ENCODE peak calls at places on chromosomes 3 and 15, in eight cellular contexts. M is ovary, S is neural crest cell, W is T-helper 1 cell, Q is GM18507, I is endothelial cell of umbilical vein, B is substantia nigra, F is amniotic stem cell. U is an unnamed sample.

GRCh38 chr3:32569540-32570425 is 875 bp downstream of the DYNC1LI1 start:
- DNase-seq in M (peak; percentile 61), S (peak; percentile 50), W (peak; percentile 18), Q (no peak), I (peak; percentile 59), B (peak; percentile 31), F (no peak), U (peak; percentile 44)

GRCh38 chr3:113533534-113533892 is 1.2 kb downstream of the SIDT1 start:
- DNase-seq in M (no peak), S (no peak), W (peak; percentile 14), Q (no peak), I (no peak), B (no peak), F (no peak), U (no peak)

GRCh38 chr3:53661480-53661879 is 167.1 kb downstream of the CACNA1D start:
- DNase-seq in M (no peak), S (no peak), W (no peak), Q (no peak), I (no peak), B (no peak), F (no peak), U (no peak)

GRCh38 chr15:80201256-80202015 is 48.6 kb downstream of the FAH start:
- DNase-seq in M (no peak), S (no peak), W (no peak), Q (no peak), I (no peak), B (no peak), F (no peak), U (no peak)

GRCh38 chr3:70982274-70982673 is 601.3 kb downstream of the FOXP1 start:
- DNase-seq in M (no peak), S (no peak), W (no peak), Q (no peak), I (no peak), B (no peak), F (peak; percentile 17), U (no peak)

GRCh38 chr3:136752327-136753111 is at the start of gene STAG1:
- DNase-seq in M (peak; percentile 100), S (peak; percentile 100), W (peak; percentile 96), Q (peak; percentile 78), I (peak; percentile 99), B (peak; percentile 95), F (peak; percentile 98), U (peak; percentile 98)

GRCh38 chr15:36291501-36291900 is 287.9 kb upstream of the CDIN1 start:
- DNase-seq in M (no peak), S (no peak), W (no peak), Q (no peak), I (no peak), B (no peak), F (no peak), U (no peak)

GRCh38 chr15:73957785-73958184 is 31.5 kb downstream of the LOXL1 start:
- DNase-seq in M (no peak), S (no peak), W (no peak), Q (no peak), I (no peak), B (no peak), F (no peak), U (no peak)

GRCh38 chr3:18234717-18235335 is 190.3 kb downstream of the SATB1 start:
- DNase-seq in M (no peak), S (no peak), W (no peak), Q (no peak), I (no peak), B (no peak), F (no peak), U (no peak)

GRCh38 chr15:67827561-67828378 is 2.5 kb downstream of the SKOR1 start:
- DNase-seq in M (no peak), S (no peak), W (no peak), Q (no peak), I (no peak), B (no peak), F (no peak), U (no peak)

GRCh38 chr3:152466784-152467183 is 198.1 kb downstream of the MBNL1 start:
- DNase-seq in M (no peak), S (no peak), W (no peak), Q (no peak), I (peak; percentile 49), B (no peak), F (peak; percentile 23), U (no peak)

U was measured in uterus.